ENCODE peak calls at places on chromosomes 11 and 22, in six cellular contexts. A is cardiac muscle cell, G is ascending aorta, Z is kidney epithelial cell, J is lower leg skin, I is body of pancreas. M is an unnamed sample.

GRCh38 chr11:2262301-2263011 is 7.9 kb downstream of the ASCL2 start:
- DNase-seq in G (no peak), I (no peak), A (no peak), Z (no peak), J (peak; percentile 81), M (no peak)

GRCh38 chr11:76245720-76246119 is 39.4 kb upstream of the WNT11 start:
- DNase-seq in A (no peak), Z (no peak), I (no peak), J (no peak), G (no peak), M (no peak)

GRCh38 chr22:30947163-30947820 is 21.3 kb downstream of the MORC2 start:
- DNase-seq in A (no peak), I (no peak), G (no peak), J (no peak), Z (no peak), M (no peak)

GRCh38 chr11:5624489-5625278 is at the start of gene TRIM34:
- DNase-seq in J (no peak), G (no peak), A (peak; percentile 72), Z (peak; percentile 34), I (peak; percentile 79), M (peak; percentile 35)

GRCh38 chr11:44619931-44620725 is 54.7 kb downstream of the CD82 start:
- DNase-seq in G (peak; percentile 3), J (peak; percentile 82), I (no peak), Z (no peak), A (no peak), M (no peak)

GRCh38 chr22:42983470-42983869 is 31.5 kb downstream of the PACSIN2 start:
- DNase-seq in I (no peak), G (no peak), Z (no peak), J (no peak), A (no peak), M (no peak)

GRCh38 chr11:129911298-129911697 is 15.9 kb upstream of the NFRKB start:
- DNase-seq in J (no peak), A (peak; percentile 38), G (no peak), Z (no peak), I (no peak), M (no peak)

GRCh38 chr11:36364551-36364950 is 68.5 kb downstream of the PRR5L start:
- DNase-seq in J (no peak), G (no peak), I (no peak), A (no peak), Z (no peak), M (no peak)

GRCh38 chr11:117584056-117584830 is 212.8 kb downstream of the DSCAML1 start:
- DNase-seq in J (peak; percentile 79), I (no peak), Z (no peak), A (peak; percentile 2), G (no peak), M (no peak)

GRCh38 chr11:102361100-102362021 is 14.3 kb downstream of the BIRC2 start:
- DNase-seq in Z (no peak), G (no peak), J (no peak), I (no peak), A (no peak), M (no peak)

GRCh38 chr22:24937114-24937513 is 9.4 kb downstream of the LHFPL7 start:
- DNase-seq in I (peak; percentile 21), J (no peak), A (peak; percentile 52), G (no peak), Z (no peak), M (no peak)

GRCh38 chr11:17992916-17993315 is 19.9 kb downstream of the SERGEF start:
- DNase-seq in J (no peak), Z (no peak), A (no peak), I (peak; percentile 10), G (no peak), M (no peak)

GRCh38 chr11:125941606-125942275 is 4.1 kb upstream of the VSIG10L2 start:
- DNase-seq in J (peak; percentile 88), I (peak; percentile 68), A (peak; percentile 48), G (no peak), Z (peak; percentile 5), M (no peak)

GRCh38 chr11:1628506-1629325 is 859 bp upstream of the KRTAP5-5 start:
- DNase-seq in J (peak; percentile 91), G (no peak), Z (no peak), A (peak; percentile 48), I (peak; percentile 47), M (no peak)

GRCh38 chr11:132126973-132127900 is 756.8 kb downstream of the NTM start:
- DNase-seq in G (no peak), J (no peak), A (peak; percentile 94), I (peak; percentile 70), Z (no peak), M (peak; percentile 74)

GRCh38 chr11:83054001-83054400 is 17.7 kb downstream of the RAB30 start:
- DNase-seq in G (no peak), A (no peak), I (no peak), J (no peak), Z (no peak), M (no peak)

GRCh38 chr11:10492084-10492483 is 37.0 kb downstream of the AMPD3 start:
- DNase-seq in I (no peak), J (peak; percentile 54), Z (no peak), G (no peak), A (no peak), M (no peak)

GRCh38 chr11:119906376-119906775 is 177.4 kb upstream of the NECTIN1 start:
- DNase-seq in J (no peak), I (no peak), A (no peak), Z (no peak), G (no peak), M (no peak)

GRCh38 chr11:117771197-117771596 is 25.8 kb downstream of the DSCAML1 start:
- DNase-seq in I (no peak), Z (no peak), G (no peak), J (no peak), A (no peak), M (no peak)

GRCh38 chr11:11884774-11885481 is 43.2 kb downstream of the USP47 start:
- DNase-seq in I (no peak), Z (no peak), J (no peak), A (no peak), G (no peak), M (no peak)

GRCh38 chr11:35412285-35412684 is 7.1 kb downstream of the SLC1A2 start:
- DNase-seq in Z (no peak), A (peak; percentile 21), G (no peak), I (no peak), J (no peak), M (no peak)

GRCh38 chr11:126544311-126545056 is 189.0 kb downstream of the ST3GAL4 start:
- DNase-seq in I (peak; percentile 10), J (no peak), A (peak; percentile 32), G (no peak), Z (peak; percentile 19), M (no peak)

GRCh38 chr11:31655483-31655882 is 145.9 kb downstream of the ELP4 start:
- DNase-seq in Z (peak; percentile 96), A (peak; percentile 39), G (no peak), I (no peak), J (no peak), M (peak; percentile 52)

GRCh38 chr11:61919841-61920631 is 2.7 kb upstream of the RAB3IL1 start:
- DNase-seq in A (no peak), Z (no peak), I (no peak), G (no peak), J (peak; percentile 87), M (no peak)

GRCh38 chr22:33841281-33842005 is 78.8 kb downstream of the LARGE1 start:
- DNase-seq in Z (no peak), J (no peak), G (no peak), A (no peak), I (no peak), M (no peak)

DNA sequence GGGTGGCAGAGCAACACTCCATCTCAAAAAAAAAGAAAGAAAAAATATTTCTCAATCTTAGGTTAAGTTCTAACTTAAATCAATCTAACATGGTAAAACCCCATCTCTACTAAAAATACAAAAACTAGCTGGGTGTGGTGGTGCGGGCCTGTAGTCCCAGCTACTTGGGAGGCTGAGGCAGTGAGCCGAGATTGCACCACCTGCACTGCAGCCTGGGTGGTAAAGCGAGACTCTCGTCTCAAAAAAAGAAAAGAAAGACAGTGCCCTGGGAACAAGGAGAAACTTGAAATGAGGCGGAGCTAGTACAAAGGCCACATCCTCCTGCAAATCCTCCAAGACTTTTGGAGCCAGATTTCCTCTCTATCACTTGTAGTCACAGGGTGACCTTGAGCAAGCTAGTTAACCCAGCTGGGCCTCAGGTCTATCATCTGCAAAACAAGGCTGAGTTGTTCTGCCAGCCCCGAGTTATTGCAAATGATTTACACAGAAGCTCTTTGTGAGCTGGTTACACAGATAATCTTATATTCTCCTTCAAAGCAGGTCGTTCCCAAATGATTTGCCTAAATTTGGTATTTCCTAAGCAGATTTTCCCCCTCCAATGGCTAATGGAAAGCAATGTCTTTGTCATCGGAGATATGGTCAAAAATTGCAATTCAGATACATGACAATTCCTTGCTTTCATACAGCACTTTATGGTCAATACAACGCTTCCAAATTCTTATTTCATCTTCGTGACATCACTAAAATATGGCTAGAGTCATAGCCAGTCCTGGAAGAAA is 1.9 kb downstream of the ANKRD54 start:
- DNase-seq in G (no peak), Z (no peak), A (no peak), J (no peak), I (peak; percentile 78), M (no peak)
- TF ChIP-seq CTCF in G (no peak), Z (no peak), A (no peak), J (no peak), I (no peak), M (no peak)

GRCh38 chr11:63811522-63811921 is 1.7 kb upstream of the SPINDOC start:
- DNase-seq in G (no peak), I (no peak), Z (no peak), J (no peak), A (no peak), M (no peak)
- H3K4me3 ChIP-seq in G (no peak overlapping the region), I (no peak overlapping the region), Z (no peak overlapping the region), J (no peak overlapping the region), A (no peak overlapping the region), M (no peak overlapping the region)

GRCh38 chr11:74579577-74580270 is 12.7 kb upstream of the POLD3 start:
- DNase-seq in I (no peak), J (no peak), A (no peak), Z (no peak), G (no peak), M (no peak)
- TF ChIP-seq CTCF in I (no peak), J (no peak), A (no peak), Z (no peak), G (no peak), M (no peak)

GRCh38 chr11:7578276-7578955 is 64.6 kb downstream of the PPFIBP2 start:
- DNase-seq in I (no peak), J (no peak), A (no peak), Z (no peak), G (no peak), M (no peak)
- H3K4me3 ChIP-seq in I (no peak overlapping the region), J (no peak overlapping the region), A (no peak overlapping the region), Z (no peak overlapping the region), G (peak overlapping the region; percentile 46), M (peak overlapping the region; percentile 36)